ENCODE peak calls at places on chromosome 14, in five cellular contexts. L, T, A, H and S are unnamed samples.

GRCh38 chr14:40989260-40989659 is 617.4 kb upstream of the LRFN5 start:
- DNase-seq in L (no peak), T (no peak), A (no peak), H (no peak), S (no peak)

GRCh38 chr14:105088812-105089745 is 23.8 kb upstream of the GPR132 start:
- DNase-seq in L (no peak), T (no peak), A (no peak), H (no peak), S (no peak)

GRCh38 chr14:77315115-77315944 is 5.4 kb downstream of the POMT2 start:
- DNase-seq in L (no peak), T (no peak), A (no peak), H (no peak), S (no peak)

GRCh38 chr14:81066672-81067071 is 111.3 kb downstream of the TSHR start:
- DNase-seq in L (no peak), T (no peak), A (no peak), H (no peak), S (no peak)

GRCh38 chr14:90491221-90491867 is 94.5 kb downstream of the CALM1 start:
- DNase-seq in L (peak; percentile 78), T (no peak), A (no peak), H (peak; percentile 52), S (peak; percentile 58)

GRCh38 chr14:103021817-103022668 is 35.3 kb downstream of the CDC42BPB start:
- DNase-seq in L (no peak), T (peak; percentile 37), A (no peak), H (peak; percentile 27), S (peak; percentile 27)

GRCh38 chr14:36852853-36853634 is 191.4 kb downstream of the PAX9 start:
- DNase-seq in L (no peak), T (no peak), A (no peak), H (no peak), S (peak; percentile 52)

GRCh38 chr14:99395904-99396530 is 84.6 kb downstream of the SETD3 start:
- DNase-seq in L (no peak), T (peak; percentile 64), A (no peak), H (peak; percentile 83), S (peak; percentile 90)

GRCh38 chr14:102527255-102528232 is 18.0 kb upstream of the ANKRD9 start:
- DNase-seq in L (no peak), T (peak; percentile 93), A (peak; percentile 84), H (no peak), S (peak; percentile 91)

GRCh38 chr14:63308723-63309317 is 9.9 kb downstream of the GPHB5 start:
- DNase-seq in L (no peak), T (peak; percentile 31), A (peak; percentile 8), H (no peak), S (peak; percentile 30)

GRCh38 chr14:45057881-45058364 is 26.0 kb upstream of the PRPF39 start:
- DNase-seq in L (no peak), T (no peak), A (no peak), H (no peak), S (no peak)

GRCh38 chr14:96979611-96980074 is 182.5 kb downstream of the VRK1 start:
- DNase-seq in L (no peak), T (no peak), A (no peak), H (no peak), S (no peak)

GRCh38 chr14:74705607-74706006 is 7.3 kb downstream of the AREL1 start:
- DNase-seq in L (no peak), T (no peak), A (no peak), H (no peak), S (no peak)

GRCh38 chr14:67562776-67563150 is 29.7 kb downstream of the PLEKHH1 start:
- DNase-seq in L (no peak), T (no peak), A (no peak), H (no peak), S (no peak)

GRCh38 chr14:90518941-90519256 is 122.1 kb downstream of the CALM1 start:
- DNase-seq in L (no peak), T (peak; percentile 20), A (peak; percentile 54), H (no peak), S (peak; percentile 67)